ENCODE peak calls at places on chromosome 16, in nine cellular contexts. S is GM04503, K is NCI-H2081, A is GM13976, R is mucosa of gallbladder, B is stomach, G is RWPE1, L is AG09319, V is ELR. W is an unnamed sample.

GRCh38 chr16:84220851-84221250 is 19.0 kb downstream of the KCNG4 start:
- DNase-seq in S (no peak), K (no peak), A (no peak), R (no peak), B (no peak), G (no peak), L (no peak), V (peak; percentile 37), W (no peak)

GRCh38 chr16:50251375-50252081 is 14.8 kb upstream of the ADCY7 start:
- DNase-seq in S (peak; percentile 89), K (no peak), A (no peak), R (no peak), B (no peak), G (no peak), L (no peak), V (peak; percentile 93), W (no peak)

GRCh38 chr16:67833035-67833417 is 9.1 kb upstream of the THAP11 start:
- DNase-seq in S (no peak), K (no peak), A (no peak), R (no peak), B (no peak), G (peak; percentile 77), L (peak; percentile 14), V (peak; percentile 91), W (no peak)

GRCh38 chr16:12217341-12217740 is 240.8 kb downstream of the SNX29 start:
- DNase-seq in S (no peak), K (no peak), A (no peak), R (no peak), B (no peak), G (no peak), L (no peak), V (no peak), W (no peak)

GRCh38 chr16:17921357-17921978 is 415.1 kb downstream of the NPIPA8 start:
- DNase-seq in S (no peak), K (no peak), A (peak; percentile 44), R (peak; percentile 23), B (no peak), G (no peak), L (no peak), V (peak; percentile 22), W (peak; percentile 73)

GRCh38 chr16:66224636-66225035 is 141.9 kb upstream of the CDH5 start:
- DNase-seq in S (no peak), K (no peak), A (no peak), R (no peak), B (no peak), G (no peak), L (no peak), V (no peak), W (no peak)

GRCh38 chr16:89364603-89365002 is 125.8 kb downstream of the ANKRD11 start:
- DNase-seq in S (no peak), K (no peak), A (no peak), R (no peak), B (peak; percentile 74), G (no peak), L (no peak), V (peak; percentile 38), W (no peak)

GRCh38 chr16:914453-914852 is 56.3 kb downstream of the LMF1 start:
- DNase-seq in S (no peak), K (no peak), A (no peak), R (no peak), B (no peak), G (peak; percentile 16), L (no peak), V (peak; percentile 1), W (no peak)

GRCh38 chr16:78478267-78478821 is 378.9 kb downstream of the WWOX start:
- DNase-seq in S (no peak), K (peak; percentile 87), A (no peak), R (no peak), B (no peak), G (no peak), L (no peak), V (no peak), W (peak; percentile 64)

GRCh38 chr16:72884037-72884436 is 163.9 kb downstream of the ZFHX3 start:
- DNase-seq in S (no peak), K (no peak), A (no peak), R (no peak), B (no peak), G (no peak), L (no peak), V (peak; percentile 52), W (no peak)

GRCh38 chr16:3536851-3537250 is 36.0 kb downstream of the CLUAP1 start:
- DNase-seq in S (no peak), K (no peak), A (no peak), R (no peak), B (no peak), G (no peak), L (no peak), V (no peak), W (no peak)

GRCh38 chr16:57893559-57894389 is 77.2 kb downstream of the CNGB1 start:
- DNase-seq in S (peak; percentile 36), K (no peak), A (no peak), R (peak; percentile 43), B (no peak), G (peak; percentile 75), L (peak; percentile 54), V (peak; percentile 98), W (no peak)

GRCh38 chr16:67177743-67178699 is 5.7 kb downstream of the MATCAP1 start:
- DNase-seq in S (no peak), K (peak; percentile 84), A (no peak), R (peak; percentile 81), B (peak; percentile 88), G (peak; percentile 95), L (no peak), V (peak; percentile 34), W (peak; percentile 87)

GRCh38 chr16:576197-576822 is 6.5 kb downstream of the PIGQ start:
- DNase-seq in S (no peak), K (no peak), A (no peak), R (no peak), B (no peak), G (no peak), L (no peak), V (no peak), W (no peak)

GRCh38 chr16:64381979-64382378 is 739.9 kb downstream of the CDH11 start:
- DNase-seq in S (no peak), K (no peak), A (no peak), R (no peak), B (no peak), G (no peak), L (no peak), V (no peak), W (no peak)

GRCh38 chr16:3788711-3789374 is 71.5 kb upstream of the TRAP1 start:
- DNase-seq in S (no peak), K (no peak), A (no peak), R (no peak), B (no peak), G (no peak), L (no peak), V (no peak), W (no peak)

GRCh38 chr16:13168091-13168572 is 266.7 kb downstream of the SHISA9 start:
- DNase-seq in S (no peak), K (no peak), A (no peak), R (no peak), B (no peak), G (peak; percentile 7), L (no peak), V (no peak), W (no peak)

GRCh38 chr16:30977502-30977901 is 7.5 kb upstream of the HSD3B7 start:
- DNase-seq in S (no peak), K (no peak), A (no peak), R (no peak), B (no peak), G (no peak), L (no peak), V (peak; percentile 36), W (peak; percentile 86)

GRCh38 chr16:58306327-58306726 is 11.5 kb upstream of the PRSS54 start:
- DNase-seq in S (no peak), K (no peak), A (no peak), R (peak; percentile 32), B (peak; percentile 56), G (no peak), L (peak; percentile 19), V (peak; percentile 22), W (no peak)

GRCh38 chr16:53893731-53894435 is 189.9 kb downstream of the FTO start:
- DNase-seq in S (no peak), K (peak; percentile 37), A (no peak), R (no peak), B (no peak), G (peak; percentile 55), L (no peak), V (peak; percentile 86), W (no peak)

GRCh38 chr16:6690741-6691140 is 641.9 kb upstream of the RBFOX1 start:
- DNase-seq in S (no peak), K (no peak), A (no peak), R (no peak), B (no peak), G (no peak), L (no peak), V (no peak), W (no peak)

GRCh38 chr16:74899786-74900185 is 85.1 kb downstream of the WDR59 start:
- DNase-seq in S (no peak), K (no peak), A (no peak), R (no peak), B (no peak), G (no peak), L (no peak), V (no peak), W (no peak)

GRCh38 chr16:8863594-8864424 is 5.0 kb downstream of the CARHSP1 start:
- DNase-seq in S (no peak), K (no peak), A (no peak), R (peak; percentile 90), B (peak; percentile 87), G (no peak), L (no peak), V (no peak), W (no peak)

GRCh38 chr16:4244881-4245280 is 3.0 kb upstream of the SRL start:
- DNase-seq in S (no peak), K (no peak), A (no peak), R (no peak), B (no peak), G (no peak), L (no peak), V (no peak), W (no peak)

GRCh38 chr16:81610144-81610842 is 165.7 kb downstream of the CMIP start:
- DNase-seq in S (no peak), K (no peak), A (no peak), R (peak; percentile 66), B (peak; percentile 58), G (peak; percentile 62), L (peak; percentile 31), V (peak; percentile 74), W (no peak)

GRCh38 chr16:11783319-11784047 is 13.6 kb downstream of the ZC3H7A start:
- DNase-seq in S (no peak), K (no peak), A (peak; percentile 58), R (no peak), B (no peak), G (peak; percentile 25), L (no peak), V (peak; percentile 46), W (no peak)

GRCh38 chr16:55505333-55506015 is 3.4 kb upstream of the LPCAT2 start:
- DNase-seq in S (no peak), K (no peak), A (peak; percentile 8), R (no peak), B (no peak), G (no peak), L (no peak), V (no peak), W (no peak)

GRCh38 chr16:1614226-1615102 is 2.3 kb downstream of the CRAMP1 start:
- DNase-seq in S (no peak), K (no peak), A (peak; percentile 68), R (no peak), B (peak; percentile 31), G (peak; percentile 57), L (peak; percentile 4), V (peak; percentile 54), W (no peak)

GRCh38 chr16:24516900-24517669 is 22.3 kb upstream of the RBBP6 start:
- DNase-seq in S (no peak), K (peak; percentile 84), A (peak; percentile 72), R (peak; percentile 86), B (peak; percentile 87), G (peak; percentile 71), L (peak; percentile 67), V (peak; percentile 86), W (peak; percentile 43)

GRCh38 chr16:69397821-69398521 is 12.2 kb upstream of the TERF2 start:
- DNase-seq in S (peak; percentile 71), K (no peak), A (no peak), R (peak; percentile 44), B (no peak), G (peak; percentile 38), L (no peak), V (peak; percentile 92), W (peak; percentile 64)

GRCh38 chr16:1900452-1900774 is 17.8 kb downstream of the HS3ST6 start:
- DNase-seq in S (no peak), K (peak; percentile 90), A (no peak), R (no peak), B (no peak), G (peak; percentile 35), L (no peak), V (no peak), W (no peak)

W was measured in H1.